ENCODE peak calls at places on chromosomes 16 and 17, in six cellular contexts. J is left cardiac atrium; C is naive thymus-derived CD4-positive, alpha-beta T cell; I is activated T-cell treated with anti-CD3 and anti-CD28 coated beads, Interleukin-2, amount 50 U/mL, for 48 hours; L is lower leg skin; K is endothelial cell. M is an unnamed sample.

GRCh38 chr16:86380045-86380444 is 130.3 kb upstream of the FOXF1 start:
- DNase-seq in J (no peak), C (no peak), I (no peak), L (no peak), K (no peak), M (no peak)

GRCh38 chr16:85313541-85314208 is 201.4 kb upstream of the CIBAR2 start:
- DNase-seq in J (no peak), C (no peak), I (no peak), L (no peak), K (no peak), M (no peak)

GRCh38 chr16:17343028-17343427 is 127.7 kb downstream of the XYLT1 start:
- DNase-seq in J (no peak), C (peak; percentile 48), I (peak; percentile 43), L (no peak), K (no peak), M (no peak)

GRCh38 chr16:62135903-62136302 is 99.7 kb upstream of the CDH8 start:
- DNase-seq in J (no peak), C (no peak), I (no peak), L (no peak), K (no peak), M (no peak)

GRCh38 chr17:33049781-33050414 is 58.3 kb downstream of the SPACA3 start:
- DNase-seq in J (peak; percentile 46), C (peak; percentile 5), I (peak; percentile 59), L (peak; percentile 19), K (peak; percentile 63), M (no peak)

GRCh38 chr17:56903560-56903959 is 10.3 kb downstream of the TRIM25 start:
- DNase-seq in J (no peak), C (no peak), I (no peak), L (no peak), K (no peak), M (no peak)

GRCh38 chr16:14606102-14606501 is 24.0 kb downstream of the PARN start:
- DNase-seq in J (no peak), C (no peak), I (no peak), L (no peak), K (no peak), M (no peak)

GRCh38 chr17:62075308-62075815 is 10.3 kb upstream of the MED13 start:
- DNase-seq in J (no peak), C (no peak), I (no peak), L (no peak), K (no peak), M (no peak)

GRCh38 chr17:28290703-28291102 is 28.3 kb upstream of the TMEM97 start:
- DNase-seq in J (no peak), C (no peak), I (no peak), L (no peak), K (no peak), M (no peak)

GRCh38 chr17:76686538-76687277 is 24.1 kb downstream of the MXRA7 start:
- DNase-seq in J (no peak), C (no peak), I (no peak), L (no peak), K (no peak), M (no peak)

GRCh38 chr17:83127431-83128160 is 48.2 kb downstream of the METRNL start:
- DNase-seq in J (no peak), C (no peak), I (no peak), L (no peak), K (no peak), M (no peak)

GRCh38 chr16:73006021-73006420 is 41.9 kb downstream of the ZFHX3 start:
- DNase-seq in J (no peak), C (no peak), I (no peak), L (no peak), K (no peak), M (no peak)

GRCh38 chr17:5821057-5821456 is 236.7 kb upstream of the NLRP1 start:
- DNase-seq in J (no peak), C (no peak), I (no peak), L (no peak), K (no peak), M (no peak)

GRCh38 chr17:40075216-40076100 is 12.7 kb downstream of the THRA start:
- DNase-seq in J (peak; percentile 83), C (peak; percentile 70), I (peak; percentile 85), L (peak; percentile 75), K (peak; percentile 73), M (peak; percentile 92)

GRCh38 chr16:25838724-25839186 is 147.0 kb downstream of the HS3ST4 start:
- DNase-seq in J (no peak), C (peak; percentile 52), I (peak; percentile 29), L (peak; percentile 15), K (peak; percentile 8), M (no peak)

GRCh38 chr16:77974883-77975282 is 47.5 kb upstream of the CLEC3A start:
- DNase-seq in J (no peak), C (no peak), I (no peak), L (no peak), K (peak; percentile 46), M (no peak)

GRCh38 chr16:50613281-50613991 is 65.2 kb downstream of the NKD1 start:
- DNase-seq in J (no peak), C (no peak), I (no peak), L (no peak), K (no peak), M (peak; percentile 32)

GRCh38 chr17:41163828-41164227 is 3.3 kb upstream of the KRTAP4-4 start:
- DNase-seq in J (no peak), C (no peak), I (no peak), L (no peak), K (no peak), M (no peak)

M was measured in Right ventricle myocardium inferior.